ENCODE peak calls at places on chromosome 17, in four cellular contexts. One of them, this sample, is unnamed.

GRCh38 chr17:50015146-50015545 is 20.1 kb upstream of the DLX3 start:
- DNase-seq in GM12878: no peak
- DNase-seq in A549: no peak
- DNase-seq in HepG2: no peak
- DNase-seq in this sample: no peak

GRCh38 chr17:5422505-5422904 is 2.5 kb downstream of the RPAIN start:
- DNase-seq in GM12878: no peak
- DNase-seq in A549: peak; percentile 50
- DNase-seq in HepG2: peak; percentile 9
- DNase-seq in this sample: no peak

GRCh38 chr17:2595736-2596135 is 2.3 kb downstream of the PAFAH1B1 start:
- DNase-seq in GM12878: no peak
- DNase-seq in A549: no peak
- DNase-seq in HepG2: no peak
- DNase-seq in this sample: no peak

GRCh38 chr17:71528210-71528609 is 592.6 kb upstream of the SOX9 start:
- DNase-seq in GM12878: no peak
- DNase-seq in A549: no peak
- DNase-seq in HepG2: no peak
- DNase-seq in this sample: no peak

GRCh38 chr17:74608511-74608910 is 15.0 kb downstream of the CD300E start:
- DNase-seq in GM12878: no peak
- DNase-seq in A549: no peak
- DNase-seq in HepG2: no peak
- DNase-seq in this sample: no peak

GRCh38 chr17:59751955-59752413 is 44.5 kb downstream of the VMP1 start:
- DNase-seq in GM12878: no peak
- DNase-seq in A549: no peak
- DNase-seq in HepG2: no peak
- DNase-seq in this sample: no peak

GRCh38 chr17:78785011-78785662 is 3.1 kb upstream of the CYTH1 start:
- DNase-seq in GM12878: no peak
- DNase-seq in A549: no peak
- DNase-seq in HepG2: no peak
- DNase-seq in this sample: no peak

GRCh38 chr17:3043737-3044365 is 19.6 kb downstream of the OR1D5 start:
- DNase-seq in GM12878: no peak
- DNase-seq in A549: no peak
- DNase-seq in HepG2: peak; percentile 15
- DNase-seq in this sample: no peak

GRCh38 chr17:74522381-74523090 is 8.7 kb downstream of the CD300LB start:
- DNase-seq in GM12878: no peak
- DNase-seq in A549: no peak
- DNase-seq in HepG2: no peak
- DNase-seq in this sample: no peak

GRCh38 chr17:2034806-2035548 is 5.0 kb downstream of the DPH1 start:
- DNase-seq in GM12878: no peak
- DNase-seq in A549: no peak
- DNase-seq in HepG2: no peak
- DNase-seq in this sample: no peak

GRCh38 chr17:57551321-57552079 is 193.6 kb downstream of the CCDC182 start:
- DNase-seq in GM12878: peak; percentile 69
- DNase-seq in A549: no peak
- DNase-seq in HepG2: no peak
- DNase-seq in this sample: no peak

GRCh38 chr17:7750321-7750821 is 32.8 kb downstream of the DNAH2 start:
- DNase-seq in GM12878: no peak
- DNase-seq in A549: no peak
- DNase-seq in HepG2: no peak
- DNase-seq in this sample: no peak

GRCh38 chr17:80892019-80892855 is 99.4 kb upstream of the CHMP6 start:
- DNase-seq in GM12878: peak; percentile 77
- DNase-seq in A549: peak; percentile 97
- DNase-seq in HepG2: no peak
- DNase-seq in this sample: no peak

GRCh38 chr17:8742828-8743227 is 1.8 kb downstream of the CCDC42 start:
- DNase-seq in GM12878: no peak
- DNase-seq in A549: no peak
- DNase-seq in HepG2: no peak
- DNase-seq in this sample: no peak

GRCh38 chr17:55421179-55421934 is at the start of gene MMD:
- DNase-seq in GM12878: no peak
- DNase-seq in A549: peak; percentile 81
- DNase-seq in HepG2: no peak
- DNase-seq in this sample: peak; percentile 86

GRCh38 chr17:82449136-82449882 is 1.2 kb downstream of the CYBC1 start:
- DNase-seq in GM12878: peak; percentile 65
- DNase-seq in A549: no peak
- DNase-seq in HepG2: no peak
- DNase-seq in this sample: peak; percentile 52

GRCh38 chr17:56886288-56886721 is 27.5 kb downstream of the TRIM25 start:
- DNase-seq in GM12878: no peak
- DNase-seq in A549: no peak
- DNase-seq in HepG2: peak; percentile 72
- DNase-seq in this sample: no peak

GRCh38 chr17:80779961-80780380 is 211.7 kb upstream of the CHMP6 start:
- DNase-seq in GM12878: no peak
- DNase-seq in A549: no peak
- DNase-seq in HepG2: no peak
- DNase-seq in this sample: peak; percentile 77

GRCh38 chr17:74099441-74100340 is 103.8 kb upstream of the RPL38 start:
- DNase-seq in GM12878: no peak
- DNase-seq in A549: no peak
- DNase-seq in HepG2: no peak
- DNase-seq in this sample: no peak

GRCh38 chr17:72605543-72605942 is 484.7 kb downstream of the SOX9 start:
- DNase-seq in GM12878: no peak
- DNase-seq in A549: no peak
- DNase-seq in HepG2: no peak
- DNase-seq in this sample: no peak

GRCh38 chr17:55275894-55276804 is 11.4 kb downstream of the HLF start:
- DNase-seq in GM12878: no peak
- DNase-seq in A549: no peak
- DNase-seq in HepG2: peak; percentile 74
- DNase-seq in this sample: no peak

GRCh38 chr17:72193395-72194106 is 72.7 kb downstream of the SOX9 start:
- DNase-seq in GM12878: no peak
- DNase-seq in A549: no peak
- DNase-seq in HepG2: no peak
- DNase-seq in this sample: no peak

GRCh38 chr17:70920416-70920815 is 751.1 kb downstream of the KCNJ2 start:
- DNase-seq in GM12878: no peak
- DNase-seq in A549: no peak
- DNase-seq in HepG2: no peak
- DNase-seq in this sample: no peak

GRCh38 chr17:79960788-79961522 is 74.7 kb downstream of the TBC1D16 start:
- DNase-seq in GM12878: no peak
- DNase-seq in A549: no peak
- DNase-seq in HepG2: no peak
- DNase-seq in this sample: no peak

GRCh38 chr17:58969156-58969555 is 137.5 kb downstream of the TRIM37 start:
- DNase-seq in GM12878: no peak
- DNase-seq in A549: no peak
- DNase-seq in HepG2: no peak
- DNase-seq in this sample: peak; percentile 40

GRCh38 chr17:29066603-29067002 is 23.7 kb downstream of the PIPOX start:
- DNase-seq in GM12878: no peak
- DNase-seq in A549: no peak
- DNase-seq in HepG2: no peak
- DNase-seq in this sample: no peak

GRCh38 chr17:37713028-37713431 is 31.8 kb downstream of the HNF1B start:
- DNase-seq in GM12878: no peak
- DNase-seq in A549: no peak
- DNase-seq in HepG2: peak; percentile 67
- DNase-seq in this sample: no peak

GRCh38 chr17:70552230-70552981 is 383.1 kb downstream of the KCNJ2 start:
- DNase-seq in GM12878: peak; percentile 13
- DNase-seq in A549: peak; percentile 26
- DNase-seq in HepG2: peak; percentile 15
- DNase-seq in this sample: peak; percentile 72

GRCh38 chr17:77489898-77490265 is 349.1 kb downstream of the SEC14L1 start:
- DNase-seq in GM12878: no peak
- DNase-seq in A549: no peak
- DNase-seq in HepG2: no peak
- DNase-seq in this sample: no peak

GRCh38 chr17:55005520-55005919 is 37.0 kb downstream of the STXBP4 start:
- DNase-seq in GM12878: no peak
- DNase-seq in A549: no peak
- DNase-seq in HepG2: peak; percentile 40
- DNase-seq in this sample: peak; percentile 20

GRCh38 chr17:50381920-50382319 is 8.9 kb downstream of the EME1 start:
- DNase-seq in GM12878: no peak
- DNase-seq in A549: no peak
- DNase-seq in HepG2: no peak
- DNase-seq in this sample: no peak

GRCh38 chr17:17506893-17507464 is 10.8 kb upstream of the RASD1 start:
- DNase-seq in GM12878: no peak
- DNase-seq in A549: no peak
- DNase-seq in HepG2: no peak
- DNase-seq in this sample: peak; percentile 48
- TF ChIP-seq PBX3 in GM12878: no peak
- TF ChIP-seq PBX3 in A549: no peak
- TF ChIP-seq PBX3 in HepG2: no peak
- TF ChIP-seq PBX3 in this sample: no peak

GRCh38 chr17:39618252-39618913 is 8.4 kb upstream of the PPP1R1B start:
- DNase-seq in GM12878: no peak
- DNase-seq in A549: peak; percentile 65
- DNase-seq in HepG2: no peak
- DNase-seq in this sample: peak; percentile 64
- TF ChIP-seq PBX3 in GM12878: no peak
- TF ChIP-seq PBX3 in A549: no peak
- TF ChIP-seq PBX3 in HepG2: no peak
- TF ChIP-seq PBX3 in this sample: no peak

GRCh38 chr17:35160354-35161201 is 13.0 kb downstream of the UNC45B start:
- DNase-seq in GM12878: no peak
- DNase-seq in A549: no peak
- DNase-seq in HepG2: no peak
- DNase-seq in this sample: no peak
- TF ChIP-seq PBX3 in GM12878: no peak
- TF ChIP-seq PBX3 in A549: no peak
- TF ChIP-seq PBX3 in HepG2: no peak
- TF ChIP-seq PBX3 in this sample: no peak

DNA sequence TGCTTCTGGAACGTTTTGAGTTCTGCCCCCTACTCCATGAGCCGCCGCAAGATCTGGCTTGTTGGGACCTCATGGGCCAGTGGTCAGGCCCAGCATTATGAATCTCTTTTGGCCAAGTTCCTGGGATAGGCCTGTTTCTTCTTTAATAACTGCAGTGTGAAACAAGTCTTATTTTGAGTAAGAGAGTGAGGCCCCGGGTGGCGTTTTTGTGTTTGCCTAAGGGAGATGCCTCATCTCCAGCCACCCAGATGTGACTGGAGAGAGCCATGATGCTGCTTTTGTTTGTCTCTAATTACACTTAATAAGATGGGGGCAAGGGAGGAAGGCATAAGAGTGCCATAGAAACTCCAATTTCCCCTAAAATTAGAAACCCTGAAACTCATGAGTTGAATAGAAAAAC is 39.8 kb downstream of the KSR1 start:
- DNase-seq in GM12878: no peak
- DNase-seq in A549: no peak
- DNase-seq in HepG2: no peak
- DNase-seq in this sample: no peak
- TF ChIP-seq PBX3 in GM12878: no peak
- TF ChIP-seq PBX3 in A549: no peak
- TF ChIP-seq PBX3 in HepG2: no peak
- TF ChIP-seq PBX3 in this sample: no peak

DNA sequence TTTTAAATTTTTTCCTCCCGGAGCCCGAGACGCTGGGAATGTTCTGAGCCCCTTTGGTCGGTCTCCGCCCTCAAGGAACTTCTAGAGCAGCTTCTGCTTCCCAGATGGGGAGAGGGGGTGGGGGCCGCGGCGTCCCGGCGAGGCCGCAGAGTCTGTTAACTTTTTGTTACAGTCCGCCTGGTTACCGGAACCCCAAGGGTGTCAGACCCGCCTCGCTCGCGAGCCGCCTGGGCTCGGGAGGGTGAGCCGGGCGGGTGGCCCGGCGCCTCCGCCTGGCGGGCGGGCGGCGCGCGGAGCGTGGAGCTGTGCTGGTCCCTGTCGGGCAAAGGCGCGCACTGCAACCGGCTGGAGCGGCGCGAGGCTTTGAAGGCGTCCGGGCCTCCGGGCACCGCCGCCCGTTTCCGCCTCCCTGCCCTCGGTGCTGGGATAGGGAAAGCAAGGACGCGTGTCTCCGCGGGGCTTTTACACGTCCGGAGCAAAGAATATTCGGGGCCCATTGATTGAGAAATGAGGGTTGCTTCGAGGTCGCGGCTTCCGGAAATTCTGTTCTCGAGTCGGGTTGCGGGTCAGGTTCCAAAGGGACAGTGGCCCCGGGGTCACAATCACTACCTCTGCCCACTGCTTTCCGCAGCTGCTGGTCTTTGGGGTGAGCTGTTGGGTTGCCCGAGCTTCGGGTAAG is 1.7 kb downstream of the HS3ST3B1 start:
- DNase-seq in GM12878: no peak
- DNase-seq in A549: peak; percentile 83
- DNase-seq in HepG2: peak; percentile 48
- DNase-seq in this sample: peak; percentile 92
- TF ChIP-seq PBX3 in GM12878: no peak
- TF ChIP-seq PBX3 in A549: no peak
- TF ChIP-seq PBX3 in HepG2: no peak
- TF ChIP-seq PBX3 in this sample: no peak

GRCh38 chr17:40526668-40527067 is 25.2 kb upstream of the TNS4 start:
- DNase-seq in GM12878: no peak
- DNase-seq in A549: no peak
- DNase-seq in HepG2: no peak
- DNase-seq in this sample: no peak
- TF ChIP-seq PBX3 in GM12878: no peak
- TF ChIP-seq PBX3 in A549: no peak
- TF ChIP-seq PBX3 in HepG2: no peak
- TF ChIP-seq PBX3 in this sample: no peak

GRCh38 chr17:562174-562573 is 152.5 kb downstream of the VPS53 start:
- DNase-seq in GM12878: no peak
- DNase-seq in A549: no peak
- DNase-seq in HepG2: no peak
- DNase-seq in this sample: no peak

GRCh38 chr17:560379-560935 is 154.2 kb downstream of the VPS53 start:
- DNase-seq in GM12878: no peak
- DNase-seq in A549: no peak
- DNase-seq in HepG2: no peak
- DNase-seq in this sample: no peak

GRCh38 chr17:563646-564045 is 151.0 kb downstream of the VPS53 start:
- DNase-seq in GM12878: no peak
- DNase-seq in A549: no peak
- DNase-seq in HepG2: no peak
- DNase-seq in this sample: no peak

GRCh38 chr17:559699-560378 is 154.8 kb downstream of the VPS53 start:
- DNase-seq in GM12878: no peak
- DNase-seq in A549: no peak
- DNase-seq in HepG2: no peak
- DNase-seq in this sample: no peak

DNA sequence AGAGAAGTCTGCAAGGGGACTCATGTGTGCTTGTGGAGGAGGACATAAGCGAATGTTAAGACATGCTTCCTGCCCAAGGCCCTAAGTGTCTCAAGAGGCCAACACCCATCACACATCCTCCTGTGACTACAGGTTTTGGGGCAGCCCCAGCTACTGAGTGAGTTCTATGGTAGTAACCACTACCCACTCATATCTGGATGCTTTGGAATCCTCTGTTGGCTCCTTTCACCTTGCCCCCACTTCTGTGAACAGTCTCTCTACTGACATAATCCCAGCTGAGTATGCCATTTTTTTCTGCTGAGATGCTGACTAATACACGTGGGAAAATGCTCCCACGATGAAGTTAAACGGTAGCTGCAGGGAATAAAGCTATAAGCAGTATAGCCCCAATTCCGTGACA is 153.5 kb downstream of the VPS53 start:
- DNase-seq in GM12878: no peak
- DNase-seq in A549: no peak
- DNase-seq in HepG2: no peak
- DNase-seq in this sample: no peak
- TF ChIP-seq PBX3 in GM12878: no peak
- TF ChIP-seq PBX3 in A549: no peak
- TF ChIP-seq PBX3 in HepG2: no peak
- TF ChIP-seq PBX3 in this sample: no peak